ENCODE peak calls at places on chromosomes 7 and 10, in nine cellular contexts. W, Y, B, Z, M, R, N, H and E are unnamed samples.
A peak's percentile ranks its signal among the peaks of the same experiment; 100 is the strongest.

GRCh38 chr10:63707254-63707910 is 186.2 kb downstream of the REEP3 start:
- DNase-seq in M (peak; percentile 98), Y (peak; percentile 97), N (peak; percentile 21), W (peak; percentile 50), R (peak; percentile 96), Z (peak; percentile 48), B (no peak), H (peak; percentile 99), E (no peak)

GRCh38 chr7:12706900-12707536 is 19.6 kb downstream of the ARL4A start:
- DNase-seq in B (no peak), N (no peak), Z (no peak), W (no peak), H (peak; percentile 36), M (peak; percentile 54), R (no peak), Y (peak; percentile 43), E (peak; percentile 29)

GRCh38 chr7:95772771-95773581 is 622 bp downstream of the DYNC1I1 start:
- DNase-seq in N (no peak), Y (peak; percentile 2), M (no peak), Z (no peak), W (no peak), B (no peak), R (no peak), H (no peak), E (peak; percentile 23)

GRCh38 chr7:1812693-1813393 is 142.8 kb downstream of the ELFN1 start:
- DNase-seq in R (no peak), W (no peak), N (no peak), B (no peak), Y (no peak), Z (no peak), H (no peak), M (no peak), E (peak; percentile 65)

GRCh38 chr10:28300027-28300426 is 2.8 kb downstream of the MPP7 start:
- DNase-seq in B (no peak), Z (peak; percentile 28), H (peak; percentile 32), N (no peak), R (no peak), W (no peak), Y (no peak), M (no peak), E (no peak)

GRCh38 chr7:99141756-99142726 is 1.9 kb downstream of the SMURF1 start:
- DNase-seq in M (peak; percentile 92), N (no peak), W (peak; percentile 73), Y (peak; percentile 87), B (peak; percentile 75), H (peak; percentile 85), Z (peak; percentile 83), R (no peak), E (peak; percentile 80)

GRCh38 chr10:119897366-119897765 is 4.8 kb downstream of the SEC23IP start:
- DNase-seq in Z (no peak), Y (no peak), N (no peak), M (no peak), B (no peak), W (no peak), R (no peak), H (no peak), E (no peak)

GRCh38 chr7:147136369-147136768 is 1019.8 kb downstream of the CNTNAP2 start:
- DNase-seq in W (no peak), H (no peak), N (no peak), R (no peak), M (no peak), Y (no peak), Z (no peak), B (no peak), E (no peak)

GRCh38 chr10:127982601-127983000 is 75.7 kb downstream of the PTPRE start:
- DNase-seq in R (no peak), Y (no peak), B (no peak), M (no peak), N (no peak), W (no peak), H (no peak), Z (no peak), E (no peak)

GRCh38 chr7:151426486-151426905 is 13.4 kb downstream of the CRYGN start:
- DNase-seq in H (no peak), N (no peak), W (peak; percentile 47), Z (no peak), Y (peak; percentile 95), B (no peak), M (peak; percentile 97), R (peak; percentile 65), E (peak; percentile 44)

GRCh38 chr10:130721971-130722370 is 585.8 kb downstream of the GLRX3 start:
- DNase-seq in W (no peak), Z (no peak), H (no peak), R (no peak), B (no peak), N (no peak), M (no peak), Y (no peak), E (peak; percentile 41)

GRCh38 chr10:88979153-88979562 is 11.4 kb upstream of the FAS start:
- DNase-seq in W (no peak), Z (no peak), B (no peak), Y (peak; percentile 87), M (peak; percentile 92), N (no peak), H (no peak), R (peak; percentile 76), E (peak; percentile 56)

GRCh38 chr7:29807179-29807841 is 1.0 kb downstream of the WIPF3 start:
- DNase-seq in Z (no peak), B (no peak), Y (no peak), N (no peak), H (no peak), W (no peak), M (no peak), R (no peak), E (peak; percentile 65)

GRCh38 chr10:121919666-121920065 is 8.2 kb downstream of the ATE1 start:
- DNase-seq in Z (no peak), M (no peak), B (no peak), W (no peak), Y (no peak), R (no peak), N (no peak), H (no peak), E (no peak)

GRCh38 chr7:45975367-45975766 is 54.3 kb upstream of the IGFBP3 start:
- DNase-seq in B (no peak), N (no peak), Z (no peak), Y (no peak), H (no peak), R (no peak), M (no peak), W (no peak), E (no peak)

GRCh38 chr7:144842377-144842851 is 6.6 kb upstream of the TPK1 start:
- DNase-seq in Y (peak; percentile 21), H (no peak), B (no peak), W (peak; percentile 85), N (no peak), M (no peak), Z (peak; percentile 69), R (no peak), E (peak; percentile 23)

GRCh38 chr7:118218413-118219156 is 5.9 kb upstream of the ANKRD7 start:
- DNase-seq in R (no peak), H (no peak), M (no peak), Y (no peak), B (no peak), W (no peak), N (no peak), Z (no peak), E (no peak)

GRCh38 chr7:7976677-7977076 is 8.1 kb downstream of the GLCCI1 start:
- DNase-seq in B (no peak), H (no peak), Y (no peak), R (no peak), N (no peak), M (no peak), Z (no peak), W (peak; percentile 51), E (no peak)

GRCh38 chr10:62083413-62083794 is 181.9 kb downstream of the ARID5B start:
- DNase-seq in Z (no peak), M (peak; percentile 60), B (no peak), R (no peak), Y (no peak), N (no peak), H (no peak), W (no peak), E (no peak)

GRCh38 chr7:117250801-117251200 is 72.1 kb downstream of the WNT2 start:
- DNase-seq in Y (peak; percentile 28), H (no peak), N (no peak), R (peak; percentile 62), Z (no peak), M (peak; percentile 72), W (no peak), B (no peak), E (no peak)

GRCh38 chr7:142375710-142376313 is 118.0 kb upstream of the PRSS58 start:
- DNase-seq in B (no peak), R (no peak), Z (peak; percentile 46), H (no peak), Y (peak; percentile 54), W (no peak), N (no peak), M (peak; percentile 58), E (peak; percentile 92)

GRCh38 chr7:151505836-151506468 is 13.7 kb downstream of the RHEB start:
- DNase-seq in M (no peak), R (no peak), W (no peak), H (no peak), Y (no peak), N (no peak), Z (no peak), B (no peak), E (no peak)

GRCh38 chr7:85529831-85530230 is 343.0 kb upstream of the SEMA3D start:
- DNase-seq in M (peak; percentile 86), Y (peak; percentile 50), Z (no peak), N (no peak), R (peak; percentile 65), W (no peak), H (no peak), B (no peak), E (no peak)

GRCh38 chr10:8800426-8800825 is 745.9 kb downstream of the GATA3 start:
- DNase-seq in W (no peak), Z (no peak), H (peak; percentile 4), R (no peak), N (no peak), M (no peak), B (no peak), Y (no peak), E (no peak)

GRCh38 chr7:98922392-98923107 is 44.2 kb downstream of the TRRAP start:
- DNase-seq in B (no peak), H (no peak), R (no peak), Y (peak; percentile 8), N (no peak), M (peak; percentile 21), W (peak; percentile 76), Z (no peak), E (no peak)

GRCh38 chr7:121419201-121420148 is 23.4 kb upstream of the FAM3C start:
- DNase-seq in W (no peak), Y (no peak), H (no peak), N (no peak), B (no peak), M (no peak), R (no peak), Z (no peak), E (no peak)

GRCh38 chr7:148856891-148857290 is 27.2 kb downstream of the EZH2 start:
- DNase-seq in B (no peak), Y (no peak), R (no peak), W (no peak), H (no peak), N (no peak), M (no peak), Z (peak; percentile 50), E (no peak)

GRCh38 chr7:5695709-5696345 is 85.6 kb downstream of the RNF216 start:
- DNase-seq in Z (no peak), W (no peak), B (no peak), Y (no peak), H (no peak), R (no peak), N (no peak), M (peak; percentile 84), E (no peak)

GRCh38 chr10:125727436-125727835 is 7.9 kb downstream of the EDRF1 start:
- DNase-seq in M (no peak), B (no peak), Z (no peak), W (no peak), Y (no peak), N (no peak), H (no peak), R (no peak), E (no peak)

GRCh38 chr10:11846542-11846941 is 23.4 kb downstream of the PROSER2 start:
- DNase-seq in Y (no peak), W (no peak), N (no peak), Z (no peak), H (no peak), R (no peak), M (peak; percentile 22), B (no peak), E (no peak)

GRCh38 chr7:88224596-88225275 is 4.9 kb upstream of the SRI start:
- DNase-seq in Z (no peak), W (no peak), R (no peak), B (no peak), N (no peak), H (no peak), M (peak; percentile 34), Y (peak; percentile 38), E (no peak)